ENCODE peak calls at places on chromosome 17, in six cellular contexts. W is GM12892, X is SK-N-SH, O is K562, C is H1, T is HepG2. J is an unnamed sample.

GRCh38 chr17:76561799-76562268 is 22.0 kb downstream of the PRCD start:
- DNase-seq in T (no peak), W (no peak), O (no peak), C (no peak), X (no peak), J (no peak)

GRCh38 chr17:18038149-18038850 is 668 bp downstream of the ATPAF2 start:
- DNase-seq in O (peak), C (no peak), X (no peak), W (peak), T (no peak), J (no peak)

GRCh38 chr17:82884923-82885322 is 45.1 kb upstream of the ZNF750 start:
- DNase-seq in W (no peak), C (no peak), X (no peak), T (no peak), O (no peak), J (peak)

GRCh38 chr17:78805301-78805700 is 23.2 kb upstream of the CYTH1 start:
- DNase-seq in T (no peak), O (no peak), W (no peak), C (no peak), X (no peak), J (no peak)

GRCh38 chr17:33142703-33143299 is 150.3 kb downstream of the ASIC2 start:
- DNase-seq in X (no peak), O (peak), C (no peak), W (no peak), T (no peak), J (no peak)

GRCh38 chr17:6361733-6362132 is 73.2 kb downstream of the AIPL1 start:
- DNase-seq in C (no peak), O (no peak), W (no peak), X (peak), T (no peak), J (no peak)

GRCh38 chr17:31488264-31488981 is 96.9 kb downstream of the RAB11FIP4 start:
- DNase-seq in O (no peak), C (no peak), W (no peak), X (peak), T (no peak), J (no peak)

GRCh38 chr17:77070888-77071279 is 69.9 kb upstream of the SEC14L1 start:
- DNase-seq in X (no peak), O (peak), W (no peak), C (no peak), T (no peak), J (no peak)

GRCh38 chr17:5584383-5584951 is at the start of gene NLRP1:
- DNase-seq in C (no peak), O (no peak), W (peak), X (peak), T (peak), J (peak)

GRCh38 chr17:70184770-70185169 is 15.4 kb downstream of the KCNJ2 start:
- DNase-seq in O (no peak), W (no peak), X (no peak), C (no peak), T (no peak), J (no peak)

GRCh38 chr17:40536731-40537171 is 28.5 kb downstream of the CCR7 start:
- DNase-seq in O (no peak), C (no peak), X (no peak), W (no peak), T (no peak), J (no peak)

GRCh38 chr17:48542114-48542955 is 2.6 kb downstream of the HOXB2 start:
- DNase-seq in X (no peak), W (no peak), T (no peak), C (no peak), O (peak), J (no peak)
- TF ChIP-seq TAF1 in X (no peak), W (no peak), T (no peak), C (no peak), O (no peak), J (no peak)

DNA sequence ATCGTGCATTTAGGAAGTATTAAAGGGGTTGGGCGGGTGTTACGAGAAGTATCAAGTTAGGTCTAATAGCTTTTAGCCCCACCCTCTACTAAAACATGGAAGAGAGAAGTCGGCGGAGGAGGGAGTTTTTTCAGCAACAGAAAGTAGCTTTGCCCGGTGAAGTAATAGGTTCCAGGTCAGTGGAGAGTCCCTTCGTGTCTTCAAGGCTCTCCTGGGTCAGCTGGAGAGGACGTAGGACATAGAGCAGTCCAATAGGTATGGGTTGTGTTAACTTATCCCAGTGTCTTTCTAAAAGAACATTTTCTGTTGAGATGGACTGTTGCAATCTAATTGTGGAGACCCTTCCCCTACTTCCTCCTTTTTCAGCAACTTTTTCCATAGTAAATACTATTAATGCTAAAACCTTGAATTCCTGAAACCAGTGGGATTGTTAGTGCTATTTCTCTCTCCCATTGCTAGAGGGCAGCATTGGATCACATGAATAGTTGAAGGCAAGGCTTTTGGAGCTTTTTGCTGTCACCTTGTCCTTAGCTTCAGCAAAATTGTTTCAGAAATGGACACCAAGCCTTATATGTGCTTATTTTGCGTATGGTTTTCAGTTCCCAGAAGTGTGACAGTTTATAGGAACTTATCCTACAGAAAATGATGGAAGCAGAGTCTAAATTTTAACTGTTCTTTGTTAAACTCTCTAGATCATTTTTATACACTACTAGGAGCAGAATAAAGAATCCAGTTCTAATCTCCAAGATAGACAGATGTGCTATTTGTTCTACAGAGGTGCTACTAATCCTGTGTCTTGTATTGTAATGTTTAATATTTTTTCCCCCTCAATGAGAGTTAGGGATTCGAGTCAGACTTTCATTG is 38.4 kb downstream of the UTP18 start:
- DNase-seq in W (no peak), O (peak), T (peak), X (peak), C (no peak), J (no peak)
- TF ChIP-seq TAF1 in W (no peak), O (no peak), T (no peak), X (no peak), C (no peak), J (no peak)

DNA sequence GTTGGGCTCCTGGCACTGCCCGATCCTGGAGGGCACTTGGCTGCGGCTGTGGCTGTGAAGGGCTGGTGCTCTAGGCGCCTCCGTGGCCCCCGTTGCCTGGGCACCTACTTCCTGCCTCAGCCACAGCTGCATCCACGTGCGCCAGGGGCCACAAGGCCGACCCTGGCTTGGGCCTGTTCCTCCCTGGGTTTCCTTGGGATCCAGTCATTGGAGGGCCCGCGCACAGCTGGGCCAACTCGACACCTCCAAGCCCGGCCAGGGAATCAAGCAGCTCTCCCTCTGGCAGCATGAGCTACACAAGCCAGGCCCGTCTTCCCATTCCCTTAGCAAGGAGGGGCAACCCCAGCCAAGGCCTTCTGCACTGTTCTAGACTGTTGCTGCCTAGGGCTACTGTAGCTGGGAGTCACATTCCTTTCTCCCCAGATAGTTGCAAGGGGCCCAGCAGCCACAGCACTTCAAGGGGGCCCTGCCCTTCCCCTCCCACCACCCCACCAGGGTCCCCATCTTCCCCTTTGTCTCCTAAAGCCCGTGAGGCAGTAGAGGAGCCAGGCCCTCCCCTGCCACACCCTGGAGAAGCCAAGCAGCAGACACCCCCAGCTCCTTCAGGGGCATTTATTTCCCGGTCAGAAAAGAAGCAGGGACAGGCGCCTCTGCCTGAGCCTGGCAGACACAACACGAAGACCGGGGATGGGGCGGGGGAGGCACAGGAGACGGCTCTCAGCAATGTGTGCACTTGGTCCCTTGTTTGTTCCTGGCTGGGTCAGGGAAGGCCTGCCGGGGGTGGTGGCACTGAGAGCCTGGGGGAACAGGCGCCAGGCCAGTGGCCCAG is 3.8 kb downstream of the ARHGDIA start:
- DNase-seq in X (peak), T (peak), W (no peak), O (peak), C (no peak), J (no peak)
- TF ChIP-seq TAF1 in X (no peak), T (peak), W (no peak), O (no peak), C (no peak), J (peak)

DNA sequence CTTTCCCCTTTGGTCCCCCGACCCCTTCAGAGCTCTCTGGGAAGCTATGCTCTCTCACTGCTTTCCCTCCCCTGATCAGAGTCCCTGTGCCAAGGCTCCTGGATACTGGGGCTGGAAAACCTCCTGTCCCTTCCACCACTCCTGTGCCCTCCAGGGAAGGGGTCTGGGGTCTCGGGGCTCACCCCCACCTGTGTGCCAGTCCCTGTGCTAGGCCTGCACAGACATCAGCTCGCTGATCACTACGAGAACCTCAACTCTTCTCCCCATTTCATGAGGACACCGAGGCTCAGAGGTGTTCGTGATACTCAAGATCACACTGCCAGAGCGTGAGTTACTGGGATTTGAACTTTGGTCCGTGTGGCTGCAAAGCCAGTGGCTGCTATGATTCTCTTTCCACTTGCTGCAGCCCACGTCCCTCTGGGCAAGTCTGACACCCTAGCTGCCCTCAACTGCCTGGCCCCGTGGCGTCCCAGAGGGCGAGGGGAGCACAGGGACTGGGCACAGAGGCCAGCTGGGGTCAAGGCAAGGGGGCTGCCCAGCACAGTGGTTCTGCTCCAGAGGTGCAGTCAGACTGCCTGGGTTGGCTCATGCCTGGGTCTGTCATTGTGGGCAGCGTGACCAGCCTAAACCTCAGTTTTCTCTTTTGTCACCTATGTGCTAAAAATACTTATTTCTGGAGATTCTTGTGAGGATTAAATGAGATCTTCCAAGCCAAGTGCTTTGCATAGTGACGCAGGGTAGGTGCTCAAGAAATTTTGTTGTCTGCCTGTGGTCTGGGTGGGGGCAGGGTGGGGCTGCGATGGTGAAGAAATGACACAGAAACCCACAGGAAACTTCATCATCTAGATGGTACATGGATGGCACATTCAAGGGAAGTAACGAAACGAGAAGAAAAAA is 43.9 kb upstream of the TOB1 start:
- DNase-seq in T (peak), O (no peak), W (no peak), C (no peak), X (no peak), J (no peak)
- TF ChIP-seq TAF1 in T (peak), O (no peak), W (no peak), C (no peak), X (no peak), J (no peak)

J was measured in GM12891.